ENCODE peak calls at places on chromosome 13, in four cellular contexts. G is heart right ventricle, R is OCI-LY7, V is cardiac muscle cell. Y is an unnamed sample.

GRCh38 chr13:36418022-36418805 is 14.1 kb upstream of the CCNA1 start:
- DNase-seq in R (no peak), G (no peak), V (peak; percentile 72), Y (no peak)

GRCh38 chr13:102569488-102569887 is 27.3 kb upstream of the TPP2 start:
- DNase-seq in R (no peak), G (no peak), V (peak; percentile 48), Y (no peak)

GRCh38 chr13:37656247-37656940 is 57.8 kb upstream of the POSTN start:
- DNase-seq in R (no peak), G (no peak), V (peak; percentile 89), Y (no peak)

GRCh38 chr13:41859555-41859954 is 101.4 kb downstream of the VWA8 start:
- DNase-seq in G (no peak), R (no peak), V (no peak), Y (no peak)

GRCh38 chr13:100298116-100298681 is 209.3 kb downstream of the PCCA start:
- DNase-seq in R (no peak), G (no peak), V (no peak), Y (no peak)

GRCh38 chr13:98987275-98987674 is 9.4 kb upstream of the DOCK9 start:
- DNase-seq in G (no peak), R (no peak), V (no peak), Y (no peak)

GRCh38 chr13:110950819-110951570 is 36.1 kb upstream of the ANKRD10 start:
- DNase-seq in R (no peak), V (no peak), G (no peak), Y (no peak)

GRCh38 chr13:95956589-95957148 is 96.5 kb downstream of the UGGT2 start:
- DNase-seq in G (no peak), R (no peak), V (peak; percentile 22), Y (no peak)

GRCh38 chr13:70107125-70107497 is 515 bp upstream of the ATXN8OS start:
- DNase-seq in G (no peak), V (no peak), R (no peak), Y (no peak)

GRCh38 chr13:99256709-99257108 is 1.5 kb downstream of the GPR18 start:
- DNase-seq in G (no peak), R (peak; percentile 43), V (peak; percentile 61), Y (no peak)

GRCh38 chr13:112776971-112777370 is 87.1 kb downstream of the ATP11A start:
- DNase-seq in V (no peak), G (no peak), R (no peak), Y (no peak)

GRCh38 chr13:72763411-72763810 is 18.3 kb downstream of the DIS3 start:
- DNase-seq in V (peak; percentile 41), G (no peak), R (no peak), Y (no peak)

GRCh38 chr13:110456550-110456949 is 105.0 kb downstream of the RAB20 start:
- DNase-seq in G (no peak), R (no peak), V (no peak), Y (no peak)

GRCh38 chr13:95509521-95510315 is 42.8 kb upstream of the CLDN10 start:
- DNase-seq in V (peak; percentile 50), G (no peak), R (no peak), Y (no peak)

GRCh38 chr13:84037937-84038464 is 155.7 kb upstream of the SLITRK1 start:
- DNase-seq in R (no peak), V (no peak), G (no peak), Y (no peak)

GRCh38 chr13:108269601-108270328 is at the start of gene TNFSF13B:
- DNase-seq in R (peak; percentile 34), G (peak; percentile 35), V (peak; percentile 61), Y (peak; percentile 48)
- H3K27ac ChIP-seq in R (no peak within 1 kb of the TSS), G (peak within 1 kb of the TSS; percentile 70), V (no peak within 1 kb of the TSS), Y (no peak within 1 kb of the TSS)

DNA sequence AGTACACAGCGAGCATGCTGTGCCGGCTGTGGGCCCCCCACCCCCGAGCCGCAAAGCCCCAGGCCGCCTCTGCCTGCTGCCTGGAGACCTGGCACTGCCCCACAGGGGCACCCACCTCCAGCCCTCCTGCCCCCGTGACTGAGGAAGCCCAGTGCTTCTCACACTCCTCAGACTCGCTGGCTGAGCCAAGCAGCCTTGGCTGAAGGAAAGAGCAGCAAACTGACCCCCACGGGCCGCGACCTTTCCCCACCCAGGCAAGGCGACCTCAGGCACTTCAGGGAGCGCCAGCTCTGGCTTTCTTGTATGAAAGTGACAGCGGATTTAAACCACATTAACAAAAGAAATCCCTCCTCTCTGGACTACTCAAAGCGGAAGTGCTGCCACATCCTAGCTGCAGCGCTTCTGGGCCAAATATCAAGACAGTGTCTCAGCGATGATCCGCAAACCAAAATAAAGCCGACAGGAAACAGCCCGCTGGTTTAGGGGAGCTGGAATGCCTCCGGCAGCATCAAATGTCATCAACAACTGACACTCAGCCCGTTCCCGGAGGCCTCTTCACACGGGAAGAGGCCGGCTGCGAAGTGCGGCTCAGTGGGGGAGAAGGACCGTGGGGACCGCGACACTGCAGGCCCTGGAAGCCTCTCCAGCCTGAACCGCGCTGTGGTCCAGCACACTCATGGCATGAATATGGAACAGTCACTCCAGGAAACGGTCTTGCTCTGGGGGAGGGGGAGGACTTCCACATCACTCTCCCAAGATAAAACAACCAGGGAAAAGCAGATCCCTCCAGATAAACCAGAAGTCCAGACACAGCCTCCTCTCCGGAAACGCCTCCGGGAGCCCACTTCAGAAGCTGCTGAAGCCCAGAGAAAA is 1.5 kb downstream of the RASA3 start:
- DNase-seq in V (peak; percentile 78), G (peak; percentile 53), R (no peak), Y (peak; percentile 68)
- H3K27ac ChIP-seq in V (peak overlapping the region; percentile 63), G (peak overlapping the region; percentile 82), R (no peak overlapping the region), Y (peak overlapping the region; percentile 86)

GRCh38 chr13:40664100-40665060 is 2.1 kb downstream of the FOXO1 start:
- DNase-seq in R (peak; percentile 81), V (peak; percentile 55), G (peak; percentile 87), Y (peak; percentile 33)
- H3K27ac ChIP-seq in R (peak overlapping the region; percentile 83), V (peak overlapping the region; percentile 80), G (peak overlapping the region; percentile 98), Y (peak overlapping the region; percentile 94)

GRCh38 chr13:106486287-106486686 is 49.2 kb downstream of the EFNB2 start:
- DNase-seq in G (no peak), V (no peak), R (no peak), Y (no peak)

GRCh38 chr13:106488075-106488474 is 47.4 kb downstream of the EFNB2 start:
- DNase-seq in R (no peak), G (no peak), V (no peak), Y (no peak)

GRCh38 chr13:106484084-106484754 is 51.2 kb downstream of the EFNB2 start:
- DNase-seq in V (no peak), G (no peak), R (no peak), Y (no peak)

GRCh38 chr13:106481919-106482318 is 53.5 kb downstream of the EFNB2 start:
- DNase-seq in R (no peak), G (no peak), V (no peak), Y (no peak)

GRCh38 chr13:106484755-106485193 is 50.7 kb downstream of the EFNB2 start:
- DNase-seq in G (no peak), R (no peak), V (peak; percentile 89), Y (no peak)
- H3K27ac ChIP-seq in G (peak overlapping the region; percentile 66), R (no peak overlapping the region), V (peak overlapping the region; percentile 68), Y (peak overlapping the region; percentile 38)

GRCh38 chr13:40407567-40407966 is 258.9 kb downstream of the FOXO1 start:
- DNase-seq in R (no peak), V (no peak), G (no peak), Y (no peak)
- H3K27ac ChIP-seq in R (no peak overlapping the region), V (no peak overlapping the region), G (no peak overlapping the region), Y (no peak overlapping the region)

DNA sequence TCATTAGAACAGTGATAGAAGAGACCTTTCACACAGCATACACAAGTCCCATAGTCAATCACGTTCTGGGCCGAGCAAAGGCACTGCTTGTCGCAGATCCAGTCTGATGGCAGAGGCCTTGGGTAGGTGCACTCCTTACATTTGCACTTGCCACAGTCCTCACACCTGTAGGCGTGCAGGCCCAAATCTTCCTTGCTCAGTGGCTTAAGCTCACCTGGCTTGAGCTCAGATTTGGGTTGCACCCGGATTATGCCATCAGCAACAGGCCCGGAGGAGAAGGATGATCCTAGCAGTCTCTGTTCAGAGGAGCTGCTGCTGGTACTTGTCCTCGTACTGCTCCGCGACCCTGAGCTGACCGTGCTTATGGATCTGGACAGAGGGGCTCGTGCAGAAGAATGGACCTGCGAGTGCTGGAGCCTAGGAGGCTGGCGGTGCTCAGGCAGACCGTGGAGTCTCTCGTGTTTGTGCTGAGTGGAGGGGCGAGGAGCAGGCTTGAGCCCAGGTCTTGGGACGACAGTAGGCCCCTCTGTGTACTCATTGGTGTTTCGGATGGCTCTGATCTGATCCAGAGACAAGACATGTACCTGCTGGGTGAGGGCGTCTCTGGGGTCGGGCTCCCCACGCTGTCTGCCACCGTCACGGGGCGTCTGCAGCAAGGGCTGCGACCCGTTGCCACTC is 3.8 kb downstream of the SPRY2 start:
- DNase-seq in R (no peak), V (peak; percentile 27), G (no peak), Y (peak; percentile 12)
- H3K27ac ChIP-seq in R (no peak overlapping the region), V (peak overlapping the region; percentile 99), G (peak overlapping the region; percentile 99), Y (peak overlapping the region; percentile 98)

GRCh38 chr13:29193083-29193482 is 372.9 kb downstream of the MTUS2 start:
- DNase-seq in R (no peak), G (no peak), V (no peak), Y (no peak)

GRCh38 chr13:29182216-29182615 is 362.1 kb downstream of the MTUS2 start:
- DNase-seq in V (no peak), G (no peak), R (no peak), Y (no peak)

GRCh38 chr13:29190298-29190697 is 370.2 kb downstream of the MTUS2 start:
- DNase-seq in R (no peak), V (no peak), G (no peak), Y (no peak)

GRCh38 chr13:29187584-29187983 is 367.4 kb downstream of the MTUS2 start:
- DNase-seq in G (no peak), V (no peak), R (no peak), Y (no peak)
- H3K27ac ChIP-seq in G (no peak overlapping the region), V (no peak overlapping the region), R (no peak overlapping the region), Y (no peak overlapping the region)

DNA sequence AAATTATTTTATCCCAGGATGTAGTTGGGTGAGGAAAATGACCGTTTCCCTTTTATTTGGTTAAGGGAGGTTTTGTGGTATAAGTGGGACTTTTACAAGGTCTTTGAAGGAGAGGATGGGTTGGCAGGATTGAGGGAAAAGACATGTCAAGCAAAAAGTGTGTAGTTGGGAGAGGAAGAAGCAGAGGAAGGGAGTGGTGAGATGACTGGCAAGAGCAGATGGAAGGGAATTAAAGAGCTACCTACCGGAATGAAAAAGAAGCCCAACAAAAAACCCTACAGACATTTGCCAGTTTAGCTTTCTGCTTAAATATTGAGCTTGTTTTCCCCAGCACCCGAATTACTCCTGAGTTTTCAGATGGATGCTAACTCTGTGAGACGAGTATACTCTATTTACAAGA is 19.6 kb downstream of the FRY start:
- DNase-seq in R (no peak), V (no peak), G (no peak), Y (no peak)
- H3K27ac ChIP-seq in R (no peak overlapping the region), V (no peak overlapping the region), G (no peak overlapping the region), Y (no peak overlapping the region)

Y was measured in dorsolateral prefrontal cortex.